ENCODE peak calls at places on chromosomes 1 and 21, in nine cellular contexts. W is stimulated activated CD8-positive, alpha-beta memory T cell treated with anti-CD3 and anti-CD28 coated beads, Interleukin-7, amount 100 ng/mL, for 24 hours; S is amniotic stem cell; Q is HuH-7; K is MV-4-11; C is fibroblast of pulmonary artery; I is small intestine; G is CD8-positive, alpha-beta memory T cell; R is transverse colon. L is an unnamed sample.

GRCh38 chr1:67347688-67348472 is 40.2 kb downstream of the IL12RB2 start:
- DNase-seq in Q (peak; percentile 52), R (peak; percentile 12), S (peak; percentile 45), G (no peak), W (no peak), K (peak; percentile 42), C (peak; percentile 67), I (peak; percentile 52), L (peak; percentile 66)

GRCh38 chr1:164792410-164793004 is 233.5 kb downstream of the PBX1 start:
- DNase-seq in W (no peak), G (no peak), K (no peak), S (no peak), I (no peak), C (no peak), Q (no peak), R (no peak), L (no peak)

GRCh38 chr1:86155061-86155806 is 1.3 kb downstream of the COL24A1 start:
- DNase-seq in G (no peak), S (no peak), W (no peak), R (no peak), I (no peak), K (no peak), C (peak; percentile 25), Q (no peak), L (no peak)

GRCh38 chr21:41183575-41183974 is 15.6 kb downstream of the BACE2 start:
- DNase-seq in R (no peak), C (no peak), I (no peak), G (no peak), S (no peak), W (no peak), K (no peak), Q (no peak), L (no peak)

GRCh38 chr21:46191257-46191685 is 7.0 kb upstream of the SPATC1L start:
- DNase-seq in C (peak; percentile 85), K (peak; percentile 32), S (peak; percentile 63), R (no peak), W (no peak), I (no peak), G (no peak), Q (no peak), L (peak; percentile 46)

GRCh38 chr1:119372493-119373086 is 4.0 kb downstream of the HAO2 start:
- DNase-seq in W (no peak), C (peak; percentile 34), Q (peak; percentile 15), K (peak; percentile 10), G (no peak), S (no peak), R (peak; percentile 55), I (peak; percentile 59), L (peak; percentile 44)

GRCh38 chr1:183632087-183632486 is 3.5 kb downstream of the ARPC5 start:
- DNase-seq in G (no peak), S (no peak), K (no peak), R (no peak), W (no peak), Q (no peak), C (peak; percentile 91), I (no peak), L (no peak)

GRCh38 chr1:143698016-143698415 is 273.8 kb downstream of the FAM72C start:
- DNase-seq in Q (peak; percentile 21), S (no peak), W (no peak), K (peak; percentile 6), I (peak; percentile 72), R (peak; percentile 74), C (peak; percentile 38), G (no peak), L (peak; percentile 72)

GRCh38 chr1:150089846-150090520 is 22.4 kb downstream of the VPS45 start:
- DNase-seq in W (no peak), C (no peak), S (no peak), I (no peak), Q (no peak), R (no peak), G (no peak), K (peak; percentile 78), L (no peak)

L was measured in K562.